ENCODE peak calls at places on chromosomes 6 and 20, in seven cellular contexts. One of them, this sample, is unnamed.

GRCh38 chr6:21886601-21887091 is 293.1 kb downstream of the SOX4 start:
- DNase-seq in K562: no peak
- DNase-seq in HepG2: no peak
- DNase-seq in HCT116: no peak
- DNase-seq in SK-N-SH: no peak
- DNase-seq in GM12878: no peak
- DNase-seq in H1: no peak
- DNase-seq in this sample: no peak

GRCh38 chr20:39874049-39874893 is 814.8 kb downstream of the MAFB start:
- DNase-seq in HCT116: peak
- DNase-seq in GM12878: peak
- DNase-seq in HepG2: peak
- DNase-seq in K562: peak
- DNase-seq in SK-N-SH: peak
- DNase-seq in H1: peak
- DNase-seq in this sample: no peak

GRCh38 chr20:2822073-2822472 is 5.9 kb downstream of the TMEM239 start:
- DNase-seq in SK-N-SH: no peak
- DNase-seq in H1: no peak
- DNase-seq in K562: peak
- DNase-seq in HepG2: no peak
- DNase-seq in GM12878: no peak
- DNase-seq in HCT116: no peak
- DNase-seq in this sample: no peak

GRCh38 chr6:15791401-15792137 is 128.7 kb upstream of the DTNBP1 start:
- DNase-seq in H1: no peak
- DNase-seq in GM12878: no peak
- DNase-seq in HepG2: peak
- DNase-seq in HCT116: no peak
- DNase-seq in K562: no peak
- DNase-seq in SK-N-SH: no peak
- DNase-seq in this sample: no peak

GRCh38 chr6:76861403-76861802 is 601.9 kb downstream of the HTR1B start:
- DNase-seq in H1: no peak
- DNase-seq in GM12878: no peak
- DNase-seq in HepG2: peak
- DNase-seq in HCT116: peak
- DNase-seq in SK-N-SH: peak
- DNase-seq in K562: no peak
- DNase-seq in this sample: peak

GRCh38 chr6:18400831-18401446 is 13.8 kb downstream of the RNF144B start:
- DNase-seq in HCT116: no peak
- DNase-seq in H1: no peak
- DNase-seq in HepG2: no peak
- DNase-seq in GM12878: peak
- DNase-seq in K562: no peak
- DNase-seq in SK-N-SH: no peak
- DNase-seq in this sample: no peak

GRCh38 chr20:10115021-10115420 is 80.2 kb downstream of the ANKEF1 start:
- DNase-seq in HepG2: no peak
- DNase-seq in SK-N-SH: no peak
- DNase-seq in GM12878: no peak
- DNase-seq in HCT116: no peak
- DNase-seq in K562: no peak
- DNase-seq in H1: no peak
- DNase-seq in this sample: no peak

GRCh38 chr20:59437601-59438031 is 137.2 kb downstream of the EDN3 start:
- DNase-seq in SK-N-SH: peak
- DNase-seq in H1: no peak
- DNase-seq in GM12878: no peak
- DNase-seq in K562: no peak
- DNase-seq in HepG2: no peak
- DNase-seq in HCT116: no peak
- DNase-seq in this sample: no peak

GRCh38 chr6:163321717-163322116 is 92.8 kb upstream of the QKI start:
- DNase-seq in HepG2: no peak
- DNase-seq in K562: no peak
- DNase-seq in GM12878: no peak
- DNase-seq in H1: no peak
- DNase-seq in HCT116: no peak
- DNase-seq in SK-N-SH: no peak
- DNase-seq in this sample: no peak

GRCh38 chr6:8556370-8557018 is 121.1 kb upstream of the SLC35B3 start:
- DNase-seq in HepG2: peak
- DNase-seq in GM12878: no peak
- DNase-seq in HCT116: peak
- DNase-seq in K562: no peak
- DNase-seq in H1: no peak
- DNase-seq in SK-N-SH: no peak
- DNase-seq in this sample: no peak

GRCh38 chr20:760751-761417 is 7.4 kb downstream of the SLC52A3 start:
- DNase-seq in GM12878: no peak
- DNase-seq in H1: peak
- DNase-seq in HCT116: peak
- DNase-seq in K562: peak
- DNase-seq in SK-N-SH: peak
- DNase-seq in HepG2: peak
- DNase-seq in this sample: no peak

GRCh38 chr6:90610671-90611542 is 24.0 kb upstream of the MAP3K7 start:
- DNase-seq in H1: no peak
- DNase-seq in HepG2: no peak
- DNase-seq in GM12878: no peak
- DNase-seq in HCT116: no peak
- DNase-seq in K562: peak
- DNase-seq in SK-N-SH: peak
- DNase-seq in this sample: peak
- TF ChIP-seq JUND in H1: no peak
- TF ChIP-seq JUND in HepG2: no peak
- TF ChIP-seq JUND in GM12878: no peak
- TF ChIP-seq JUND in HCT116: no peak
- TF ChIP-seq JUND in K562: no peak
- TF ChIP-seq JUND in SK-N-SH: no peak
- TF ChIP-seq JUND in this sample: no peak

DNA sequence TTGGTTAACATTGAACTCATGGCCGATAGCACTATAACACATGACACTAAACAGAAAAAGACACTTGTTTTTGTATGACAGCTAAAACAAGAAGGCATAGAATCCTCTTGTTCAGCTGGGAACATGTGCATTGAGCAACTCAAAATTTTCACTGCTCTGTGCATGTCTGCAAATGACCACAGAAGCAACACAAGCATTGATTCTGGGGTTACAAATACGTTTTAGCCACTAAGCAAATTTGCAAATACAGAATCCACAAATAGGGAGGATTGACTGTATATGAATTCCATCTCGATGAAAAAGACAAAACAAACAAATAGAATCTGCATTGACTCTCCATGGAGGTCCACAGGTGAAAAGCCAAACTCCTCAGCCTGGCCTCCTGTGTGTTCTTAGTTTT is 31.7 kb downstream of the C6orf132 start:
- DNase-seq in HCT116: no peak
- DNase-seq in H1: no peak
- DNase-seq in K562: no peak
- DNase-seq in HepG2: peak
- DNase-seq in GM12878: no peak
- DNase-seq in SK-N-SH: no peak
- DNase-seq in this sample: no peak
- TF ChIP-seq JUND in HCT116: no peak
- TF ChIP-seq JUND in H1: no peak
- TF ChIP-seq JUND in K562: no peak
- TF ChIP-seq JUND in HepG2: no peak
- TF ChIP-seq JUND in GM12878: no peak
- TF ChIP-seq JUND in SK-N-SH: no peak
- TF ChIP-seq JUND in this sample: no peak

GRCh38 chr6:119493980-119494379 is 144.4 kb upstream of the MAN1A1 start:
- DNase-seq in HCT116: no peak
- DNase-seq in GM12878: no peak
- DNase-seq in HepG2: peak
- DNase-seq in K562: no peak
- DNase-seq in H1: no peak
- DNase-seq in SK-N-SH: no peak
- DNase-seq in this sample: peak
- TF ChIP-seq JUND in HCT116: no peak
- TF ChIP-seq JUND in GM12878: no peak
- TF ChIP-seq JUND in HepG2: no peak
- TF ChIP-seq JUND in K562: no peak
- TF ChIP-seq JUND in H1: no peak
- TF ChIP-seq JUND in SK-N-SH: no peak
- TF ChIP-seq JUND in this sample: no peak

GRCh38 chr6:20533746-20534294 is 437 bp upstream of the CDKAL1 start:
- DNase-seq in H1: no peak
- DNase-seq in HCT116: no peak
- DNase-seq in SK-N-SH: no peak
- DNase-seq in GM12878: no peak
- DNase-seq in HepG2: no peak
- DNase-seq in K562: no peak
- DNase-seq in this sample: no peak

GRCh38 chr6:20534295-20534897 is at the start of gene CDKAL1:
- DNase-seq in HCT116: peak
- DNase-seq in GM12878: peak
- DNase-seq in HepG2: peak
- DNase-seq in K562: peak
- DNase-seq in H1: peak
- DNase-seq in SK-N-SH: peak
- DNase-seq in this sample: peak

GRCh38 chr6:20532881-20533280 is 1.4 kb upstream of the CDKAL1 start:
- DNase-seq in GM12878: no peak
- DNase-seq in HepG2: no peak
- DNase-seq in SK-N-SH: no peak
- DNase-seq in H1: no peak
- DNase-seq in K562: no peak
- DNase-seq in HCT116: no peak
- DNase-seq in this sample: no peak

GRCh38 chr6:20538131-20538662 is 3.9 kb downstream of the CDKAL1 start:
- DNase-seq in HepG2: no peak
- DNase-seq in HCT116: no peak
- DNase-seq in SK-N-SH: no peak
- DNase-seq in K562: no peak
- DNase-seq in H1: no peak
- DNase-seq in GM12878: no peak
- DNase-seq in this sample: no peak

DNA sequence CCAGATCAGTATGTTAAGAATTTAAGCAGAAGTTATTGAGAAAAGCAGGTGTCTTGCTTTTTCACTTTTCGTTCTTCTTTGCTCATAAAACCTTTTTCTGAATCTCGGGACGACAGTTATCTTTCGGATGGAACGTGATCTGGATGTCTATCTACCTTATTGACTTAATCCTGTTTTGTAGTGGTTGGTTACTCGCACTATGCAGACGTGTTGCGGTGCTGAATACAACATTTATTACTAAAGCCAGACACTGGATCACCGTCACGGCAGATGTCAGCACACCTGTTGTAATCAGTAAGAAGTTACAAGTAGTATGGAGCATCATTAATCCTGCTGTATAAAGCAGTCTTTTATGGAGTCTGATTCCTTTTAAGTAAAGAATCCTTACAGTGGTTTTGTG is 649 bp downstream of the CDKAL1 start:
- DNase-seq in H1: no peak
- DNase-seq in GM12878: no peak
- DNase-seq in K562: no peak
- DNase-seq in HepG2: no peak
- DNase-seq in HCT116: no peak
- DNase-seq in SK-N-SH: no peak
- DNase-seq in this sample: no peak
- TF ChIP-seq JUND in H1: no peak
- TF ChIP-seq JUND in GM12878: no peak
- TF ChIP-seq JUND in K562: no peak
- TF ChIP-seq JUND in HepG2: no peak
- TF ChIP-seq JUND in HCT116: no peak
- TF ChIP-seq JUND in SK-N-SH: no peak
- TF ChIP-seq JUND in this sample: no peak

GRCh38 chr20:50788868-50789125 is 6.1 kb upstream of the BCAS4 start:
- DNase-seq in GM12878: no peak
- DNase-seq in K562: no peak
- DNase-seq in HCT116: no peak
- DNase-seq in SK-N-SH: no peak
- DNase-seq in H1: no peak
- DNase-seq in HepG2: no peak
- DNase-seq in this sample: no peak

GRCh38 chr20:50787181-50787580 is 7.7 kb upstream of the BCAS4 start:
- DNase-seq in GM12878: no peak
- DNase-seq in HCT116: no peak
- DNase-seq in SK-N-SH: no peak
- DNase-seq in H1: no peak
- DNase-seq in HepG2: no peak
- DNase-seq in K562: no peak
- DNase-seq in this sample: no peak

GRCh38 chr20:50786703-50787102 is 8.2 kb upstream of the BCAS4 start:
- DNase-seq in SK-N-SH: no peak
- DNase-seq in GM12878: no peak
- DNase-seq in H1: no peak
- DNase-seq in HCT116: no peak
- DNase-seq in HepG2: no peak
- DNase-seq in K562: no peak
- DNase-seq in this sample: no peak

GRCh38 chr20:50789968-50790650 is 4.8 kb upstream of the BCAS4 start:
- DNase-seq in GM12878: no peak
- DNase-seq in HCT116: no peak
- DNase-seq in SK-N-SH: no peak
- DNase-seq in K562: no peak
- DNase-seq in HepG2: no peak
- DNase-seq in H1: no peak
- DNase-seq in this sample: peak

DNA sequence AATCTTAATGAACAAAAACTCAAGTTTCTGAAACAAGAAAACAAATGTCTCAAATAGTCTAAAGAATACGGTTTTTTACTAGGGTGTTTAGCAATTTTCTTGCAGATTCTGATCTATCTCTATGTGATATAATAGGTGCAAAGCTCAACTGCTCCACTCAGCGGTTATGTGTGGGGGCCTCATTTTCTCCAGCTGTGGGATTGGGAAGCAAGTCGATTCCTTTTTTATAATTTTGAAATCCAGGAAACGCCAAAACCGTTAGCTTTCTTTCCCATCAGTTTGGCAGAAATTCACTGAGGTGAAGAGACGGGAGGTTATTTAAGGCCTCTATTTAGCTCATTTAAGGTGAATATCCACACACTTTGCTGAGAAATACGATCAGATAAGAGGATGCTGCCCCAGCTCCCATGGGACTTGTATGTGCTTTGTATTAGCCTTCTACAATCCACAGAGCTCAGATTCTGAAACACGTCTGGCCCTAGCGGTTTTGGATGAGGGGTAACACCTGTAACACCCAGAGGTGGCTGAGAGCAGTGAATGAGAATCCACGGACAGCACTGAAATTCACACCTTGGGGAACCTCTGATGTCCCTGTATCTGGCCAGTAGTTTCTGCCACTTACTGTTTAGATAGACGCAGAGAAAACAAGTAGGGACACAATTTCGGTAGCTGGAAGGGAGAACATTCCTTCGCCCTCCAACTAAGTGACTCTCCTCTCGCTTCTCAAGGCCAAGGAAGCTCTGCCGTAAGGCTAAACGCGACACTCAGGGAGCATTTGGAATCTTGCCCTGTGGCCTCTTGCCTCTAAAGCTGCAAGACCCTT is 6.6 kb upstream of the BCAS4 start:
- DNase-seq in H1: no peak
- DNase-seq in K562: peak
- DNase-seq in HCT116: peak
- DNase-seq in GM12878: no peak
- DNase-seq in SK-N-SH: peak
- DNase-seq in HepG2: peak
- DNase-seq in this sample: peak
- TF ChIP-seq JUND in H1: no peak
- TF ChIP-seq JUND in K562: no peak
- TF ChIP-seq JUND in HCT116: no peak
- TF ChIP-seq JUND in GM12878: no peak
- TF ChIP-seq JUND in SK-N-SH: no peak
- TF ChIP-seq JUND in HepG2: no peak
- TF ChIP-seq JUND in this sample: no peak

GRCh38 chr6:30678964-30679726 is 6.3 kb upstream of the DHX16 start:
- DNase-seq in K562: peak
- DNase-seq in SK-N-SH: peak
- DNase-seq in HCT116: no peak
- DNase-seq in HepG2: peak
- DNase-seq in GM12878: no peak
- DNase-seq in H1: no peak
- DNase-seq in this sample: peak
- TF ChIP-seq JUND in K562: no peak
- TF ChIP-seq JUND in SK-N-SH: no peak
- TF ChIP-seq JUND in HCT116: no peak
- TF ChIP-seq JUND in HepG2: no peak
- TF ChIP-seq JUND in GM12878: no peak
- TF ChIP-seq JUND in H1: no peak
- TF ChIP-seq JUND in this sample: no peak